ENCODE peak calls at places on chromosome 11, in five cellular contexts. X is fibroblast of lung; G is naive thymus-derived CD4-positive, alpha-beta T cell; M is H1; L is MM.1S. Q is an unnamed sample. For H3K9me3, the result is how much of the 10 kb centered on the place peaks cover.

GRCh38 chr11:46557684-46558151 is 36.1 kb downstream of the AMBRA1 start:
- DNase-seq in M (no peak), X (peak), L (no peak), G (no peak), Q (no peak)

GRCh38 chr11:129077191-129077590 is 114.9 kb downstream of the ARHGAP32 start:
- DNase-seq in X (no peak), L (no peak), M (no peak), G (no peak), Q (no peak)

GRCh38 chr11:43919852-43920597 is 22.4 kb upstream of the C11orf96 start:
- DNase-seq in X (no peak), M (no peak), L (no peak), G (no peak), Q (no peak)

GRCh38 chr11:11246166-11246565 is 106.9 kb downstream of the CSNK2A3 start:
- DNase-seq in X (no peak), G (no peak), M (no peak), L (no peak), Q (no peak)

GRCh38 chr11:63602296-63602695 is 11.9 kb downstream of the PLAAT3 start:
- DNase-seq in G (no peak), L (no peak), M (no peak), X (peak), Q (no peak)

GRCh38 chr11:64245401-64245796 is 1.3 kb downstream of the PPP1R14B start:
- DNase-seq in L (peak), G (no peak), M (no peak), X (no peak), Q (no peak)

GRCh38 chr11:113540416-113541330 is 65.5 kb upstream of the DRD2 start:
- DNase-seq in L (no peak), X (no peak), M (peak), G (no peak), Q (no peak)

GRCh38 chr11:126809514-126810289 is 190.9 kb downstream of the KIRREL3 start:
- DNase-seq in L (no peak), M (no peak), G (no peak), X (peak), Q (no peak)

GRCh38 chr11:119175493-119176077 is 7.1 kb downstream of the NLRX1 start:
- DNase-seq in X (peak), L (no peak), M (no peak), G (no peak), Q (no peak)

GRCh38 chr11:68581439-68581838 is 102.9 kb upstream of the GAL start:
- DNase-seq in G (no peak), X (no peak), M (no peak), L (no peak), Q (no peak)

GRCh38 chr11:68685656-68686380 is 1.5 kb downstream of the GAL start:
- DNase-seq in L (no peak), M (no peak), X (no peak), G (no peak), Q (no peak)

GRCh38 chr11:61969838-61970452 is 2.5 kb upstream of the FTH1 start:
- DNase-seq in X (peak), M (no peak), L (no peak), G (no peak), Q (no peak)
- H3K4me3 ChIP-seq in X (peak), M (no peak), L (no peak), G (peak), Q (no peak)

GRCh38 chr11:97069160-97069559 is 679.3 kb downstream of the JRKL start:
- DNase-seq in L (no peak), M (no peak), X (no peak), G (no peak), Q (no peak)
- H3K9me3 ChIP-seq in L (under half), M (under half), X (under half), G (under half), Q (under half)

DNA sequence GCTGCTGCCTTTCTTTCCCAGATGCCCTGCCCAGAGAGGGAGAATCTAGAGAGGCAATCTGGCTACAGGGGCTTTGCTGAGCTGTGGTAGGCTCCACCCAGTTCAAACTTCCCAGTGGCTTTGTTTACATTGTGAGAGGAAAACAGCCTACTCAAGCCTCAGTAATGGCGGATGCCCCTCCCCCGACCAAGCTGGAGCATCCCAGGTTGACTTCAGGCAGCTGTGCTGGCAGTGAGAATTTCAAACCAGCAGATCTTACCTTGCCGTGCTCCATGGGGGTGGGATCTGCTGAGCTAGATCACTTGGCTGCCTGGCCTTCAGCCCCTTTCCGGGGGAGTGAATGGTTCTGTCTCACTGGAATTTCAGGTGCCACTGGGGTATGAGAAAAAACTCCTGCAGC is 12.2 kb downstream of the BDNF start:
- DNase-seq in X (no peak), L (no peak), G (no peak), M (no peak), Q (no peak)
- H3K4me3 ChIP-seq in X (no peak), L (no peak), G (no peak), M (no peak), Q (no peak)

GRCh38 chr11:97814325-97814959 is 1206.3 kb upstream of the CNTN5 start:
- DNase-seq in G (no peak), M (no peak), L (no peak), X (no peak), Q (no peak)
- H3K9me3 ChIP-seq in G (under half), M (under half), L (under half), X (under half), Q (under half)

GRCh38 chr11:1484716-1485503 is 1.7 kb downstream of the MOB2 start:
- DNase-seq in G (no peak), L (no peak), X (no peak), M (no peak), Q (no peak)

GRCh38 chr11:1485504-1485885 is 1.1 kb downstream of the MOB2 start:
- DNase-seq in G (no peak), M (no peak), X (no peak), L (no peak), Q (no peak)

GRCh38 chr11:1487091-1487850 is 692 bp upstream of the MOB2 start:
- DNase-seq in M (no peak), G (no peak), L (no peak), X (no peak), Q (no peak)

GRCh38 chr11:1487851-1488574 is 1.4 kb upstream of the MOB2 start:
- DNase-seq in L (no peak), M (no peak), G (no peak), X (no peak), Q (no peak)

GRCh38 chr11:1486054-1486825 is at the start of gene MOB2:
- DNase-seq in X (peak), M (no peak), L (no peak), G (no peak), Q (no peak)
- H3K4me3 ChIP-seq in X (no peak), M (no peak), L (no peak), G (no peak), Q (no peak)

DNA sequence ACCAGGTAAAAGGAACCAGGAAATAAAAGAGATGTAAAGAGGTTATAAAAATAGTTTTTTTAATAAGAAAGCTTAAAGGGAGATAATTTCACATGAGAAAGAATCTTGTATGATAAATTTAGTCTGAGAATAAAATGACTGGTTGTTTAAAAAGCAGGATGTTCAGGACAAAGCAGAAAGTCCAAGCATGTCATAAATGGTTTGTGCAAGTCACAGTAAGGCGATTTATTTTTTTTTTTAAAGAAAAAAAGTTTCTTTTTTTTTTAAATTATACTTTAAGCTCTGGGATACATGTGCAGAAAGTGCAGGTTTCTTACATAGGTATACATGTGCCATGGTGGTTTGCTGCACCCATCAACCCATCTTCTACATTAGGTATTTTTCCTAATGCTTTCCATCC is 30.8 kb downstream of the GLYATL2 start:
- DNase-seq in X (no peak), M (no peak), G (no peak), L (no peak), Q (no peak)
- H3K9me3 ChIP-seq in X (under half), M (under half), G (under half), L (under half), Q (under half)

GRCh38 chr11:31808721-31809542 is 2.2 kb downstream of the PAX6 start:
- DNase-seq in X (peak), G (no peak), M (no peak), L (no peak), Q (no peak)
- H3K4me3 ChIP-seq in X (peak), G (no peak), M (no peak), L (no peak), Q (peak)